ENCODE peak calls at places on chromosomes 11 and 22, in ten cellular contexts. A is kidney, J is AG09309, E is psoas muscle, Q is neural progenitor cell, Z is cardiac fibroblast, O is mucosa of descending colon, F is GM12865, B is lower leg skin, P is esophagus squamous epithelium. X is an unnamed sample.

GRCh38 chr11:25943777-25944661 is 387.9 kb upstream of the ANO3 start:
- DNase-seq in B (no peak), Q (peak), A (peak), F (no peak), E (no peak), O (peak), J (no peak), P (no peak), Z (no peak), X (no peak)

GRCh38 chr11:80204021-80204420 is 763.2 kb upstream of the TENM4 start:
- DNase-seq in P (no peak), Q (no peak), J (no peak), E (no peak), Z (no peak), O (no peak), B (no peak), A (no peak), F (no peak), X (no peak)

GRCh38 chr11:64165482-64165841 is 451 bp downstream of the MACROD1 start:
- DNase-seq in P (no peak), E (no peak), B (no peak), Q (no peak), F (peak), J (no peak), A (no peak), Z (no peak), O (no peak), X (no peak)

GRCh38 chr22:38984224-38984623 is 2.1 kb downstream of the APOBEC3B start:
- DNase-seq in O (no peak), P (no peak), A (no peak), F (peak), Z (no peak), B (no peak), Q (no peak), J (no peak), E (no peak), X (no peak)

GRCh38 chr11:83564845-83565244 is 278.7 kb upstream of the CCDC90B start:
- DNase-seq in Q (no peak), A (no peak), B (no peak), O (no peak), Z (no peak), F (no peak), J (no peak), P (no peak), E (no peak), X (no peak)

GRCh38 chr11:85772700-85773099 is 38.2 kb downstream of the SYTL2 start:
- DNase-seq in A (no peak), Q (no peak), B (no peak), O (no peak), E (no peak), P (no peak), F (no peak), J (no peak), Z (peak), X (no peak)

GRCh38 chr11:110305169-110306018 is 9.0 kb upstream of the RDX start:
- DNase-seq in P (no peak), O (no peak), B (no peak), F (no peak), Z (peak), A (no peak), Q (no peak), E (no peak), J (no peak), X (no peak)

GRCh38 chr11:129613076-129613475 is 202.6 kb upstream of the TMEM45B start:
- DNase-seq in E (no peak), O (no peak), J (no peak), P (no peak), A (no peak), Z (peak), F (no peak), B (no peak), Q (peak), X (no peak)

GRCh38 chr11:92268546-92268945 is 43.9 kb downstream of the FAT3 start:
- DNase-seq in O (no peak), B (no peak), Z (no peak), Q (no peak), A (no peak), P (no peak), F (no peak), E (no peak), J (no peak), X (no peak)

GRCh38 chr22:38789606-38790005 is 4.3 kb downstream of the DNAL4 start:
- DNase-seq in A (peak), Q (no peak), Z (no peak), J (no peak), B (no peak), F (no peak), E (no peak), O (no peak), P (no peak), X (no peak)

GRCh38 chr22:39546889-39547586 is 14.5 kb upstream of the RPS19BP1 start:
- DNase-seq in A (no peak), O (no peak), J (no peak), Z (no peak), P (no peak), F (no peak), E (peak), B (no peak), Q (no peak), X (no peak)

GRCh38 chr11:77320351-77320750 is 18.9 kb upstream of the GDPD4 start:
- DNase-seq in E (no peak), B (no peak), O (no peak), Q (no peak), A (no peak), Z (no peak), J (no peak), P (no peak), F (no peak), X (no peak)

GRCh38 chr22:32823024-32823730 is 21.7 kb downstream of the TIMP3 start:
- DNase-seq in B (no peak), E (no peak), Z (peak), O (peak), J (no peak), A (no peak), Q (peak), F (peak), P (no peak), X (no peak)

GRCh38 chr22:29202231-29203192 is 3.2 kb upstream of the EMID1 start:
- DNase-seq in J (no peak), E (peak), Q (peak), F (peak), Z (peak), P (no peak), B (no peak), A (peak), O (peak), X (peak)

GRCh38 chr11:35321532-35322320 is 97.6 kb downstream of the SLC1A2 start:
- DNase-seq in E (no peak), J (peak), O (no peak), F (no peak), Z (peak), A (no peak), P (no peak), Q (no peak), B (no peak), X (no peak)

GRCh38 chr11:100827934-100828661 is 141.0 kb downstream of the ARHGAP42 start:
- DNase-seq in B (no peak), Z (peak), J (no peak), E (no peak), P (no peak), O (no peak), F (peak), Q (peak), A (no peak), X (peak)
- TF ChIP-seq CTCF in B (no peak), Z (peak), J (no peak), E (no peak), P (no peak), O (no peak), F (peak), Q (peak), A (peak), X (peak)

GRCh38 chr22:35383679-35384071 is 2.8 kb downstream of the HMOX1 start:
- DNase-seq in O (no peak), Q (no peak), E (no peak), A (no peak), B (no peak), F (no peak), J (no peak), Z (no peak), P (no peak), X (no peak)

GRCh38 chr22:35384973-35385588 is 4.2 kb downstream of the HMOX1 start:
- DNase-seq in Q (no peak), A (no peak), O (no peak), E (no peak), B (no peak), P (no peak), Z (no peak), F (no peak), J (no peak), X (no peak)

GRCh38 chr22:35384567-35384966 is 3.7 kb downstream of the HMOX1 start:
- DNase-seq in P (no peak), Z (no peak), J (no peak), A (no peak), Q (no peak), O (no peak), B (no peak), E (no peak), F (no peak), X (no peak)

GRCh38 chr22:35390933-35391332 is 9.0 kb upstream of the MCM5 start:
- DNase-seq in A (no peak), B (no peak), J (no peak), O (no peak), P (no peak), F (no peak), Z (no peak), Q (no peak), E (no peak), X (no peak)

GRCh38 chr22:35386670-35387288 is 5.9 kb downstream of the HMOX1 start:
- DNase-seq in P (no peak), J (no peak), A (no peak), Q (no peak), F (no peak), B (no peak), O (no peak), Z (no peak), E (no peak), X (no peak)
- H3K4me3 ChIP-seq in P (no peak), J (no peak), A (no peak), Q (no peak), F (no peak), B (no peak), O (no peak), Z (no peak), E (no peak), X (no peak)

GRCh38 chr11:84714316-84714780 is 912.8 kb downstream of the DLG2 start:
- DNase-seq in O (peak), B (no peak), J (no peak), Q (peak), E (peak), F (peak), Z (peak), A (no peak), P (no peak), X (no peak)
- TF ChIP-seq CTCF in O (peak), B (no peak), J (peak), Q (peak), E (peak), F (no peak), Z (peak), A (peak), P (no peak), X (peak)

GRCh38 chr11:61828379-61828628 is 204 bp downstream of the FADS2 start:
- DNase-seq in O (no peak), Z (no peak), P (no peak), Q (no peak), B (no peak), J (no peak), F (no peak), A (no peak), E (no peak), X (no peak)

GRCh38 chr11:61827573-61828378 is at the start of gene FADS2:
- DNase-seq in J (peak), Z (peak), P (peak), B (peak), Q (peak), F (peak), O (peak), E (peak), A (peak), X (peak)

GRCh38 chr11:61829806-61830205 is 1.7 kb downstream of the FADS2 start:
- DNase-seq in Q (no peak), B (no peak), P (no peak), F (no peak), Z (no peak), J (no peak), E (no peak), A (no peak), O (no peak), X (no peak)

GRCh38 chr11:61828629-61829407 is 718 bp downstream of the FADS2 start:
- DNase-seq in J (no peak), P (no peak), E (peak), Q (peak), Z (peak), A (peak), O (no peak), F (peak), B (no peak), X (no peak)

DNA sequence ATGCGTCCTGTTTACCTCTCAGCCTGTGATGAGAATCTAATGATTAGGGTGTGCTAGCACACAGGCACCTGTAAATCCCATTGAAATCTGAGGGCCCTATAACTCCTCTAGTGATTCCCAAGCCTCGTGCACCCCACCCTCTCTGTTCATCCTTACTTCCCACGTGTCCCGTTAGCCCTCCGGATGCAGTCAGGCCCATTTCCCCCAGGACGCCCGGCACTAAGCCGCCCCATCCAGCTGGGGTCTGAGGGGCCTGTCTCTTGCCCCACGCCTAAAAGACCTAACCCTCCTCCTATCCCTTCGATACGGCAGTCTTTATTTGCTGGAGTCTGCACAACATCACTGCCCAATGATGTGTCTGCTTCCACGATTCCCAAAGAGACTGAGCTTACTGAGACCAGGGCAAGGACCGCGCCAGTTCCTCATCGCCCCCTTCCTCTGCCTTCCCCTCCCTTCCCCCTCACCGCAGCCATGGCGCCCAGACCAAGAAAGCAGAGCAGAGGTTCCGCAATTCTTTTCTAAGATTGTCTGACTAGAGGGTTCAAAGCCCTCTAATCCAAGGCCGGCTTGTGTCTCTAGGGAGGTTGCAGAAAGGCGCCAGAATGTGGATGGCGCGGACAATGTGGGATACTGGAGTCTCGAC is 1.0 kb upstream of the FADS2 start:
- DNase-seq in J (no peak), Q (no peak), E (no peak), A (peak), B (no peak), P (no peak), Z (no peak), O (no peak), F (peak), X (no peak)
- H3K4me3 ChIP-seq in J (peak), Q (peak), E (peak), A (no peak), B (peak), P (peak), Z (peak), O (no peak), F (peak), X (peak)

GRCh38 chr11:107598225-107599139 is 7.5 kb downstream of the ELMOD1 start:
- DNase-seq in J (no peak), Z (peak), Q (peak), B (no peak), O (no peak), P (no peak), A (no peak), F (peak), E (peak), X (no peak)
- TF ChIP-seq CTCF in J (peak), Z (peak), Q (peak), B (no peak), O (no peak), P (no peak), A (peak), F (peak), E (peak), X (peak)

X was measured in GM12864.